ENCODE peak calls at places on chromosomes 11 and 22, in ten cellular contexts. T is Caki2; F is NCI-H524; G is stimulated activated CD4-positive, alpha-beta T cell treated with anti-CD3 and anti-CD28 coated beads, Interleukin-2, amount 100 ng/mL, for 24 hours; X is T-helper 1 cell; Q is endothelial cell; E is iris pigment epithelial cell; Y is AG09319; U is RPMI8226; P is NCI-H1092. H is an unnamed sample.

GRCh38 chr11:70544774-70545625 is 146.7 kb downstream of the CTTN start:
- DNase-seq in T (peak), F (peak), G (no peak), X (no peak), Q (no peak), E (no peak), Y (no peak), U (no peak), P (no peak), H (no peak)

GRCh38 chr11:73866095-73866579 is 10.5 kb downstream of the COA4 start:
- DNase-seq in T (no peak), F (no peak), G (no peak), X (no peak), Q (no peak), E (peak), Y (peak), U (no peak), P (no peak), H (no peak)

GRCh38 chr22:41538583-41538982 is 5.7 kb downstream of the POLR3H start:
- DNase-seq in T (no peak), F (no peak), G (no peak), X (no peak), Q (no peak), E (no peak), Y (no peak), U (no peak), P (no peak), H (no peak)

GRCh38 chr11:32713496-32713895 is 81.0 kb downstream of the CCDC73 start:
- DNase-seq in T (no peak), F (no peak), G (no peak), X (no peak), Q (no peak), E (no peak), Y (no peak), U (no peak), P (no peak), H (peak)

GRCh38 chr11:113440816-113441215 is 34.4 kb downstream of the DRD2 start:
- DNase-seq in T (no peak), F (no peak), G (no peak), X (no peak), Q (no peak), E (no peak), Y (no peak), U (no peak), P (no peak), H (no peak)

GRCh38 chr11:129131361-129131760 is 60.8 kb downstream of the ARHGAP32 start:
- DNase-seq in T (no peak), F (no peak), G (no peak), X (no peak), Q (no peak), E (no peak), Y (no peak), U (no peak), P (no peak), H (no peak)

GRCh38 chr22:47572443-47572842 is 810.0 kb downstream of the TBC1D22A start:
- DNase-seq in T (no peak), F (no peak), G (no peak), X (no peak), Q (no peak), E (no peak), Y (no peak), U (no peak), P (no peak), H (no peak)

GRCh38 chr22:23501244-23501643 is 78.8 kb downstream of the IGLL1 start:
- DNase-seq in T (no peak), F (no peak), G (no peak), X (no peak), Q (no peak), E (no peak), Y (no peak), U (no peak), P (no peak), H (no peak)

GRCh38 chr11:93775289-93775688 is 8.8 kb upstream of the MED17 start:
- DNase-seq in T (peak), F (no peak), G (no peak), X (no peak), Q (peak), E (peak), Y (no peak), U (peak), P (no peak), H (peak)

GRCh38 chr11:85575388-85575787 is 51.8 kb downstream of the DLG2 start:
- DNase-seq in T (no peak), F (no peak), G (no peak), X (no peak), Q (no peak), E (no peak), Y (no peak), U (no peak), P (no peak), H (no peak)

GRCh38 chr11:78698612-78699011 is 123.9 kb upstream of the NARS2 start:
- DNase-seq in T (peak), F (no peak), G (no peak), X (no peak), Q (no peak), E (peak), Y (no peak), U (no peak), P (no peak), H (no peak)

GRCh38 chr11:120123946-120124345 is 14.0 kb downstream of the TRIM29 start:
- DNase-seq in T (peak), F (no peak), G (no peak), X (no peak), Q (no peak), E (no peak), Y (no peak), U (no peak), P (no peak), H (no peak)